ENCODE peak calls at places on chromosome 7, in seven cellular contexts. One of them, this sample, is unnamed.

GRCh38 chr7:36305648-36306047 is 84.0 kb upstream of the ANLN start:
- DNase-seq in tibial nerve: no peak
- DNase-seq in foreskin fibroblast: no peak
- DNase-seq in K562: no peak
- DNase-seq in A549: no peak
- DNase-seq in NB4: no peak
- DNase-seq in pancreas: no peak
- DNase-seq in this sample: no peak

GRCh38 chr7:108012499-108013430 is 9.8 kb upstream of the LAMB1 start:
- DNase-seq in tibial nerve: no peak
- DNase-seq in foreskin fibroblast: peak; percentile 47
- DNase-seq in K562: peak; percentile 87
- DNase-seq in A549: peak; percentile 87
- DNase-seq in NB4: peak; percentile 26
- DNase-seq in pancreas: no peak
- DNase-seq in this sample: no peak

GRCh38 chr7:93902777-93903423 is 3.5 kb upstream of the GNGT1 start:
- DNase-seq in tibial nerve: no peak
- DNase-seq in foreskin fibroblast: peak; percentile 50
- DNase-seq in K562: peak; percentile 53
- DNase-seq in A549: peak; percentile 74
- DNase-seq in NB4: peak; percentile 64
- DNase-seq in pancreas: no peak
- DNase-seq in this sample: no peak

GRCh38 chr7:35988818-35989217 is 164.2 kb upstream of the EEPD1 start:
- DNase-seq in tibial nerve: no peak
- DNase-seq in foreskin fibroblast: no peak
- DNase-seq in K562: no peak
- DNase-seq in A549: no peak
- DNase-seq in NB4: no peak
- DNase-seq in pancreas: no peak
- DNase-seq in this sample: no peak

GRCh38 chr7:327305-327931 is 37.4 kb downstream of the FOXL3 start:
- DNase-seq in tibial nerve: no peak
- DNase-seq in foreskin fibroblast: no peak
- DNase-seq in K562: no peak
- DNase-seq in A549: no peak
- DNase-seq in NB4: no peak
- DNase-seq in pancreas: no peak
- DNase-seq in this sample: no peak

GRCh38 chr7:69598487-69599148 is 343 bp downstream of the AUTS2 start:
- DNase-seq in tibial nerve: peak; percentile 26
- DNase-seq in foreskin fibroblast: no peak
- DNase-seq in K562: no peak
- DNase-seq in A549: no peak
- DNase-seq in NB4: peak; percentile 78
- DNase-seq in pancreas: peak; percentile 17
- DNase-seq in this sample: no peak

GRCh38 chr7:70417061-70417655 is 714.8 kb upstream of the GALNT17 start:
- DNase-seq in tibial nerve: no peak
- DNase-seq in foreskin fibroblast: no peak
- DNase-seq in K562: no peak
- DNase-seq in A549: no peak
- DNase-seq in NB4: no peak
- DNase-seq in pancreas: no peak
- DNase-seq in this sample: no peak

GRCh38 chr7:33807779-33808482 is 97.4 kb upstream of the BMPER start:
- DNase-seq in tibial nerve: no peak
- DNase-seq in foreskin fibroblast: peak; percentile 86
- DNase-seq in K562: peak; percentile 22
- DNase-seq in A549: peak; percentile 62
- DNase-seq in NB4: peak; percentile 29
- DNase-seq in pancreas: no peak
- DNase-seq in this sample: peak; percentile 57

GRCh38 chr7:2856388-2857169 is 12.5 kb upstream of the GNA12 start:
- DNase-seq in tibial nerve: no peak
- DNase-seq in foreskin fibroblast: no peak
- DNase-seq in K562: no peak
- DNase-seq in A549: no peak
- DNase-seq in NB4: no peak
- DNase-seq in pancreas: no peak
- DNase-seq in this sample: no peak

GRCh38 chr7:142440219-142441073 is 182.6 kb upstream of the PRSS58 start:
- DNase-seq in tibial nerve: no peak
- DNase-seq in foreskin fibroblast: peak; percentile 77
- DNase-seq in K562: no peak
- DNase-seq in A549: peak; percentile 12
- DNase-seq in NB4: no peak
- DNase-seq in pancreas: no peak
- DNase-seq in this sample: no peak

GRCh38 chr7:32937344-32938174 is 19.7 kb upstream of the FKBP9 start:
- DNase-seq in tibial nerve: peak; percentile 63
- DNase-seq in foreskin fibroblast: peak; percentile 64
- DNase-seq in K562: peak; percentile 29
- DNase-seq in A549: peak; percentile 16
- DNase-seq in NB4: peak; percentile 32
- DNase-seq in pancreas: no peak
- DNase-seq in this sample: no peak

GRCh38 chr7:75985518-75986146 is 8.8 kb downstream of the TMEM120A start:
- DNase-seq in tibial nerve: no peak
- DNase-seq in foreskin fibroblast: no peak
- DNase-seq in K562: no peak
- DNase-seq in A549: no peak
- DNase-seq in NB4: no peak
- DNase-seq in pancreas: peak; percentile 54
- DNase-seq in this sample: no peak

GRCh38 chr7:87447251-87447650 is 28.2 kb downstream of the ABCB4 start:
- DNase-seq in tibial nerve: no peak
- DNase-seq in foreskin fibroblast: no peak
- DNase-seq in K562: no peak
- DNase-seq in A549: no peak
- DNase-seq in NB4: no peak
- DNase-seq in pancreas: no peak
- DNase-seq in this sample: no peak

GRCh38 chr7:135362871-135363270 is 129.2 kb downstream of the STRA8 start:
- DNase-seq in tibial nerve: no peak
- DNase-seq in foreskin fibroblast: no peak
- DNase-seq in K562: peak; percentile 20
- DNase-seq in A549: peak; percentile 12
- DNase-seq in NB4: no peak
- DNase-seq in pancreas: no peak
- DNase-seq in this sample: no peak
- TF ChIP-seq CTCF in tibial nerve: no peak
- TF ChIP-seq CTCF in foreskin fibroblast: no peak
- TF ChIP-seq CTCF in K562: no peak
- TF ChIP-seq CTCF in A549: no peak
- TF ChIP-seq CTCF in NB4: peak; percentile 13
- TF ChIP-seq CTCF in pancreas: no peak
- TF ChIP-seq CTCF in this sample: no peak

GRCh38 chr7:92694211-92694610 is 104.0 kb upstream of the FAM133B start:
- DNase-seq in tibial nerve: no peak
- DNase-seq in foreskin fibroblast: no peak
- DNase-seq in K562: no peak
- DNase-seq in A549: no peak
- DNase-seq in NB4: no peak
- DNase-seq in pancreas: no peak
- DNase-seq in this sample: no peak

GRCh38 chr7:92693519-92693918 is 103.3 kb upstream of the FAM133B start:
- DNase-seq in tibial nerve: no peak
- DNase-seq in foreskin fibroblast: no peak
- DNase-seq in K562: no peak
- DNase-seq in A549: no peak
- DNase-seq in NB4: no peak
- DNase-seq in pancreas: no peak
- DNase-seq in this sample: no peak

GRCh38 chr7:92696584-92696983 is 106.4 kb upstream of the FAM133B start:
- DNase-seq in tibial nerve: no peak
- DNase-seq in foreskin fibroblast: no peak
- DNase-seq in K562: no peak
- DNase-seq in A549: no peak
- DNase-seq in NB4: no peak
- DNase-seq in pancreas: no peak
- DNase-seq in this sample: no peak

GRCh38 chr7:92695308-92696261 is 105.4 kb upstream of the FAM133B start:
- DNase-seq in tibial nerve: peak; percentile 31
- DNase-seq in foreskin fibroblast: peak; percentile 86
- DNase-seq in K562: peak; percentile 19
- DNase-seq in A549: peak; percentile 81
- DNase-seq in NB4: no peak
- DNase-seq in pancreas: peak; percentile 49
- DNase-seq in this sample: peak; percentile 88

GRCh38 chr7:92691578-92691977 is 101.4 kb upstream of the FAM133B start:
- DNase-seq in tibial nerve: no peak
- DNase-seq in foreskin fibroblast: peak; percentile 41
- DNase-seq in K562: peak; percentile 35
- DNase-seq in A549: peak; percentile 69
- DNase-seq in NB4: peak; percentile 68
- DNase-seq in pancreas: no peak
- DNase-seq in this sample: peak; percentile 28
- TF ChIP-seq CTCF in tibial nerve: peak; percentile 50
- TF ChIP-seq CTCF in foreskin fibroblast: peak; percentile 51
- TF ChIP-seq CTCF in K562: peak; percentile 63
- TF ChIP-seq CTCF in A549: peak; percentile 72
- TF ChIP-seq CTCF in NB4: peak; percentile 47
- TF ChIP-seq CTCF in pancreas: no peak
- TF ChIP-seq CTCF in this sample: peak; percentile 58

DNA sequence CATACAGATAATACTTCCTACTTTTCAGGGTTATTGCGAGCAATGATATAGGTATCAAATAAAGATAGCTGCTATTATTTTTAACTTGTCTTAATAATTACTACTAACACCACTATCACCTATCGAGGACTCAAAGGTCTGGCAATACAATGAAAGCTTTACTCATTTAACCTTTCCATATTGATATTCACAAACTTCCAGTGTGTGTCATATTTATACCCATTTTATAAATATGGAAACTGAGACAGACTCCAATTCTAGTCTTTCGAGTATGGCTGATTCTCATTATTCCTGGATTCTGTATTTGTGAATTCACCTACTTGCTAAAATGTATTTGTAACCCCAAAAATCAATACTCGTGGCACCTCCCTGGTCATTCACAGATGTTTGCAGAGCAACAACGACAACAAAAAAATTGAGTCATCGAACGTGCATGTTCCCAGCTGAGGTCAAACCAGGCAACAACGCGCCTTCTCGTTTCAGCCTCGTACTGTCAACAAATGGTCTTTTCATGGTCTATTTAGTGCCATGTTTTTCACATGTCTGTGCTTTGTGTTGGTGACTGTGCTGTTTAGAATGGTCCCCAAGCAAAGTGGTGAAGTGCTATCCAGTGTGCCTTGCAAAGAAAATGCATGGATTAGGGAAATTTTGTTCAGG is 51.7 kb downstream of the SMURF1 start:
- DNase-seq in tibial nerve: no peak
- DNase-seq in foreskin fibroblast: no peak
- DNase-seq in K562: no peak
- DNase-seq in A549: no peak
- DNase-seq in NB4: no peak
- DNase-seq in pancreas: peak; percentile 67
- DNase-seq in this sample: no peak
- TF ChIP-seq CTCF in tibial nerve: no peak
- TF ChIP-seq CTCF in foreskin fibroblast: no peak
- TF ChIP-seq CTCF in K562: no peak
- TF ChIP-seq CTCF in A549: no peak
- TF ChIP-seq CTCF in NB4: no peak
- TF ChIP-seq CTCF in pancreas: no peak
- TF ChIP-seq CTCF in this sample: no peak

GRCh38 chr7:157651366-157652160 is 314.8 kb downstream of the DNAJB6 start:
- DNase-seq in tibial nerve: no peak
- DNase-seq in foreskin fibroblast: no peak
- DNase-seq in K562: no peak
- DNase-seq in A549: no peak
- DNase-seq in NB4: no peak
- DNase-seq in pancreas: no peak
- DNase-seq in this sample: no peak
- TF ChIP-seq CTCF in tibial nerve: no peak
- TF ChIP-seq CTCF in foreskin fibroblast: no peak
- TF ChIP-seq CTCF in K562: no peak
- TF ChIP-seq CTCF in A549: no peak
- TF ChIP-seq CTCF in NB4: no peak
- TF ChIP-seq CTCF in pancreas: no peak
- TF ChIP-seq CTCF in this sample: no peak

GRCh38 chr7:158299607-158300006 is 288.0 kb downstream of the PTPRN2 start:
- DNase-seq in tibial nerve: no peak
- DNase-seq in foreskin fibroblast: no peak
- DNase-seq in K562: no peak
- DNase-seq in A549: no peak
- DNase-seq in NB4: no peak
- DNase-seq in pancreas: no peak
- DNase-seq in this sample: no peak

GRCh38 chr7:158301221-158301620 is 286.4 kb downstream of the PTPRN2 start:
- DNase-seq in tibial nerve: no peak
- DNase-seq in foreskin fibroblast: no peak
- DNase-seq in K562: no peak
- DNase-seq in A549: no peak
- DNase-seq in NB4: no peak
- DNase-seq in pancreas: no peak
- DNase-seq in this sample: no peak

GRCh38 chr7:158300427-158300826 is 287.2 kb downstream of the PTPRN2 start:
- DNase-seq in tibial nerve: no peak
- DNase-seq in foreskin fibroblast: no peak
- DNase-seq in K562: no peak
- DNase-seq in A549: no peak
- DNase-seq in NB4: no peak
- DNase-seq in pancreas: no peak
- DNase-seq in this sample: no peak

GRCh38 chr7:158303121-158303520 is 284.5 kb downstream of the PTPRN2 start:
- DNase-seq in tibial nerve: no peak
- DNase-seq in foreskin fibroblast: no peak
- DNase-seq in K562: no peak
- DNase-seq in A549: no peak
- DNase-seq in NB4: no peak
- DNase-seq in pancreas: no peak
- DNase-seq in this sample: no peak

GRCh38 chr7:158302274-158303070 is 285.2 kb downstream of the PTPRN2 start:
- DNase-seq in tibial nerve: no peak
- DNase-seq in foreskin fibroblast: no peak
- DNase-seq in K562: no peak
- DNase-seq in A549: no peak
- DNase-seq in NB4: no peak
- DNase-seq in pancreas: no peak
- DNase-seq in this sample: no peak
- TF ChIP-seq CTCF in tibial nerve: no peak
- TF ChIP-seq CTCF in foreskin fibroblast: no peak
- TF ChIP-seq CTCF in K562: no peak
- TF ChIP-seq CTCF in A549: no peak
- TF ChIP-seq CTCF in NB4: no peak
- TF ChIP-seq CTCF in pancreas: no peak
- TF ChIP-seq CTCF in this sample: no peak

GRCh38 chr7:95718556-95719410 is 53.6 kb upstream of the DYNC1I1 start:
- DNase-seq in tibial nerve: no peak
- DNase-seq in foreskin fibroblast: peak; percentile 1
- DNase-seq in K562: peak; percentile 12
- DNase-seq in A549: peak; percentile 30
- DNase-seq in NB4: peak; percentile 34
- DNase-seq in pancreas: no peak
- DNase-seq in this sample: no peak
- TF ChIP-seq CTCF in tibial nerve: no peak
- TF ChIP-seq CTCF in foreskin fibroblast: peak; percentile 8
- TF ChIP-seq CTCF in K562: peak; percentile 63
- TF ChIP-seq CTCF in A549: peak; percentile 65
- TF ChIP-seq CTCF in NB4: peak; percentile 31
- TF ChIP-seq CTCF in pancreas: no peak
- TF ChIP-seq CTCF in this sample: peak; percentile 47